ENCODE peak calls at places on chromosomes 16 and 17, in seven cellular contexts. C is K562, M is HCT116, V is H1, N is SK-N-SH, F is GM12878, W is HepG2. O is an unnamed sample.

GRCh38 chr17:77345260-77345910 is 204.6 kb downstream of the SEC14L1 start:
- DNase-seq in N (no peak), W (no peak), M (no peak), V (no peak), F (no peak), C (no peak), O (no peak)

GRCh38 chr16:11627822-11628457 is 40.3 kb upstream of the SNN start:
- DNase-seq in W (no peak), F (no peak), C (peak; percentile 25), V (no peak), M (peak; percentile 63), N (no peak), O (no peak)

GRCh38 chr17:40501499-40501911 is at the start of gene TNS4:
- DNase-seq in M (peak; percentile 65), N (no peak), C (peak; percentile 47), F (no peak), W (peak; percentile 50), V (no peak), O (peak; percentile 95)

GRCh38 chr17:72432143-72432604 is 311.4 kb downstream of the SOX9 start:
- DNase-seq in M (no peak), C (no peak), W (no peak), F (no peak), V (no peak), N (peak; percentile 85), O (peak; percentile 63)

GRCh38 chr17:46039592-46040186 is 40.6 kb downstream of the STH start:
- DNase-seq in F (no peak), N (no peak), V (no peak), C (no peak), W (no peak), M (no peak), O (no peak)

GRCh38 chr16:74607967-74608356 is 1.0 kb upstream of the GLG1 start:
- DNase-seq in N (no peak), W (no peak), C (no peak), M (no peak), F (no peak), V (no peak), O (no peak)

GRCh38 chr16:89410794-89411309 is 79.5 kb downstream of the ANKRD11 start:
- DNase-seq in F (no peak), M (no peak), N (peak; percentile 86), W (peak; percentile 34), V (no peak), C (no peak), O (peak; percentile 94)

GRCh38 chr16:64499211-64499610 is 622.7 kb downstream of the CDH11 start:
- DNase-seq in C (no peak), N (no peak), M (no peak), W (no peak), F (no peak), V (no peak), O (no peak)

GRCh38 chr17:69503711-69504110 is 89.2 kb downstream of the MAP2K6 start:
- DNase-seq in M (no peak), W (no peak), F (peak; percentile 74), N (no peak), V (no peak), C (no peak), O (no peak)

GRCh38 chr17:17809527-17810373 is 27.0 kb downstream of the SREBF1 start:
- DNase-seq in C (no peak), N (peak; percentile 77), V (peak; percentile 50), W (no peak), M (no peak), F (no peak), O (no peak)

GRCh38 chr17:27473748-27474609 is 17.7 kb downstream of the KSR1 start:
- DNase-seq in V (no peak), F (peak; percentile 97), W (no peak), C (peak; percentile 75), M (no peak), N (no peak), O (peak; percentile 72)
- TF ChIP-seq JUND in V (no peak), F (no peak), W (no peak), C (peak; percentile 71), M (no peak), N (no peak), O (no peak)

GRCh38 chr17:1852327-1852726 is 22.5 kb downstream of the RPA1 start:
- DNase-seq in F (no peak), C (no peak), V (no peak), W (no peak), N (no peak), M (no peak), O (no peak)

GRCh38 chr17:1843947-1844346 is 14.1 kb downstream of the RPA1 start:
- DNase-seq in W (no peak), N (no peak), F (no peak), M (no peak), V (no peak), C (no peak), O (no peak)

GRCh38 chr17:1847191-1847590 is 17.4 kb downstream of the RPA1 start:
- DNase-seq in N (no peak), C (no peak), F (no peak), W (no peak), V (no peak), M (no peak), O (no peak)
- TF ChIP-seq JUND in N (no peak), C (no peak), F (no peak), W (no peak), V (no peak), M (no peak), O (no peak)

DNA sequence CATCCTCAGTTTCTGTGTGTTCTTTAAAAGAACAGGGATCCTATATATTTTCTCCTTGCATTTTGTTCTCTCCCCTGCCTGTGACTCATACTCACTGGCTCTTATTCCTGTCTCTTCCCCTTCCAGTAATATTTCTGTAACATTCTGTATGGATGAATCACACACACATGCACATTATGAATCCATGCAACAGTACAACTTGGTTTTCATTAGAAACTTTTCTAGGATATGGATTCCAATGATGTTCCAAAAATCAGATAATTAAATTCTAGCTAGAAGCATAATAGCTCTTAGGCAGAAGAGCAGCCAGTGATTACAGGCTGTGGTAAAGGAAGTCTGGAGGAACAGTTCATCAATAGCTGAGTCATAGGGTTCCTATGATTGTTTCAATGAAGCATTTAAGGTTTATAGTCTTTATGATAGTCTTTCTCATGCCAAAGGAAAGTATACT is 119.6 kb upstream of the PMFBP1 start:
- DNase-seq in C (no peak), M (peak; percentile 76), V (no peak), N (no peak), F (no peak), W (peak; percentile 28), O (no peak)
- TF ChIP-seq JUND in C (no peak), M (peak; percentile 81), V (no peak), N (peak; percentile 96), F (no peak), W (no peak), O (no peak)

GRCh38 chr17:2289878-2290478 is 13.6 kb downstream of the SMG6 start:
- DNase-seq in F (no peak), N (no peak), C (no peak), V (no peak), M (no peak), W (no peak), O (no peak)
- TF ChIP-seq JUND in F (no peak), N (no peak), C (no peak), V (no peak), M (no peak), W (no peak), O (no peak)

DNA sequence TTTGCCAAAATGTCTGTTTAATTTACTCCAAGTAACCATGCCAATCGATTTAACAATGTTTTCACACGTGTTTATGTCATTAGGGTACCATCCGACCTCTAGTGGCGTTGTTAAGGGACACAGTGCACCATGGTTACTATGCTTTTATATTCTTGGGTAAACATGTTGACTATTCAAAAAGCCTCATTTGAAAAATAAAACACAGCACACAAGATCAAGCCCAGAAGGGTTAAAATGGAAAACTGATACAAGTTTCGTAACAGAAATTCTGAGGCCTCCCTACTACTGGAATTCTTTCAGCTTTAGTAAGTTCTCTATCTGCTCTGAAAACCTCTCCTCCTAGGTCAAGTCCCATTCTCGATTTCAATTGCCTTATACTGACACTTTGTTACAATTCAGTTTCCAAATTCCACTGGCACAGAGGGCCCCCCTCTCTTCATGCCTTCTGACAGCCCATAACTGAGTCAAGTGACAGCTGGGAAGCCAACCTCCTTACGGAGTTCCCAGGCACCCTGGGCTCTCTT is 2.1 kb downstream of the CFAP20 start:
- DNase-seq in N (no peak), W (peak; percentile 49), C (no peak), M (no peak), F (no peak), V (no peak), O (no peak)
- TF ChIP-seq JUND in N (no peak), W (no peak), C (no peak), M (no peak), F (no peak), V (no peak), O (no peak)

GRCh38 chr16:59886021-59886420 is 1151.9 kb upstream of the GOT2 start:
- DNase-seq in W (no peak), M (no peak), C (no peak), N (no peak), V (no peak), F (no peak), O (no peak)
- TF ChIP-seq JUND in W (no peak), M (no peak), C (no peak), N (no peak), V (no peak), F (no peak), O (no peak)

DNA sequence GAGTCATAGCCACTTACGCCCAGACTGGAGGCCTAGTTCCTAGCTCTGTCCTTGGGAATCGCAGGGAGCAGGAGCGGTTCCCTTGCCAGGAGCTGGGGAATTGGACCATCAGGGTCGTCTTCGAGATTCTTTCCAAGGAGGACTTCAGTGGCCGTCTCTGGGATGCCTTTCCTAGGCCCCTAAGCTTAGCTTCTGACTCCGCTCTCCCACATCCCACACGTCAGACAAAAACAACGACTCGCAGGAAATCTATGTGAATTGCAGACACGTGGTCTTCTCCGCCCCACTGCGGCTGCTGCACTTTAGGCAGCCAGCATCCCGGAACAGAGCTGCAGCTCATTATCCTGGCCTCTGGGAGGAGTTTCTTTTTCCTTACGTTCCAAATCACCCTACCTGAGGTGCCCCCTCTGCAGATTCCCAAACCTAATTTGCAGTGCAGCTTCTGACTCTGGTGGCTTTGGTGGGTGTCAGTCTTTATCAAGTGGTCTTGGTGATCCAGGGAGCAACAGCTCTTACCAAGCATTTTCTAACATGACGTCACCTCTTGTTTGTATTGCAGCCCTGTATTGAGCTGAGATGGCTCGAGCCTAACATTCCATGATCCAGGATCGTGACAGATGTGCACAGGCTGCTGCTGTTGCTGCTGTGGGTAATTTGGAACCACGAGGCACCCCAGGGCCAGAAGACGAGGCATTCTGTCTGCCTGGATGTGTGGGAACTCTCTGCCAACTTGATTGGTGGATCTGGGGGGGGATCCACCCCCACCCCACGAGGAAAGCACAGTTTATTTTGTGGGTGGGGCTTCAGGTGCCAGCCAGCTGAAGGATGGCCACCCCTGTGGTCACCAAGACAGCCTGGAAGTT is 1.1 kb downstream of the KATNB1 start:
- DNase-seq in M (no peak), V (no peak), F (no peak), N (peak; percentile 62), C (peak; percentile 54), W (peak; percentile 86), O (no peak)
- TF ChIP-seq JUND in M (no peak), V (no peak), F (no peak), N (no peak), C (peak; percentile 70), W (peak; percentile 86), O (no peak)